ENCODE peak calls at places on chromosomes 1 and 21, in six cellular contexts. One of them, this sample, is unnamed.

GRCh38 chr1:228494970-228495853 is 8.0 kb downstream of the RNF187 start:
- DNase-seq in breast epithelium: no peak
- DNase-seq in left ventricle myocardium inferior: no peak
- DNase-seq in IMR-90: no peak
- DNase-seq in right lobe of liver: no peak
- DNase-seq in brain microvascular endothelial cell: no peak
- DNase-seq in this sample: no peak

GRCh38 chr1:71621785-71622184 is 541.0 kb upstream of the ZRANB2 start:
- DNase-seq in brain microvascular endothelial cell: no peak
- DNase-seq in breast epithelium: no peak
- DNase-seq in right lobe of liver: no peak
- DNase-seq in left ventricle myocardium inferior: no peak
- DNase-seq in IMR-90: peak
- DNase-seq in this sample: no peak

GRCh38 chr1:241513378-241513777 is 6.2 kb downstream of the FH start:
- DNase-seq in right lobe of liver: no peak
- DNase-seq in IMR-90: no peak
- DNase-seq in breast epithelium: no peak
- DNase-seq in brain microvascular endothelial cell: no peak
- DNase-seq in left ventricle myocardium inferior: no peak
- DNase-seq in this sample: no peak

GRCh38 chr1:21318057-21318713 is 27.9 kb upstream of the ECE1 start:
- DNase-seq in right lobe of liver: no peak
- DNase-seq in breast epithelium: no peak
- DNase-seq in IMR-90: no peak
- DNase-seq in left ventricle myocardium inferior: no peak
- DNase-seq in brain microvascular endothelial cell: no peak
- DNase-seq in this sample: no peak

GRCh38 chr1:23473037-23473800 is 10.8 kb downstream of the ASAP3 start:
- DNase-seq in IMR-90: peak
- DNase-seq in brain microvascular endothelial cell: no peak
- DNase-seq in breast epithelium: no peak
- DNase-seq in left ventricle myocardium inferior: no peak
- DNase-seq in right lobe of liver: no peak
- DNase-seq in this sample: no peak

GRCh38 chr1:226489718-226490440 is 58.7 kb upstream of the STUM start:
- DNase-seq in breast epithelium: no peak
- DNase-seq in left ventricle myocardium inferior: no peak
- DNase-seq in brain microvascular endothelial cell: no peak
- DNase-seq in IMR-90: no peak
- DNase-seq in right lobe of liver: no peak
- DNase-seq in this sample: no peak

GRCh38 chr21:16071082-16071481 is 341.3 kb downstream of the USP25 start:
- DNase-seq in brain microvascular endothelial cell: no peak
- DNase-seq in IMR-90: no peak
- DNase-seq in right lobe of liver: no peak
- DNase-seq in breast epithelium: no peak
- DNase-seq in left ventricle myocardium inferior: no peak
- DNase-seq in this sample: peak

GRCh38 chr1:64675718-64676345 is 69.0 kb upstream of the RAVER2 start:
- DNase-seq in brain microvascular endothelial cell: no peak
- DNase-seq in IMR-90: peak
- DNase-seq in left ventricle myocardium inferior: no peak
- DNase-seq in breast epithelium: no peak
- DNase-seq in right lobe of liver: no peak
- DNase-seq in this sample: no peak

GRCh38 chr1:46991083-46991923 is 32.2 kb upstream of the CYP4X1 start:
- DNase-seq in right lobe of liver: no peak
- DNase-seq in breast epithelium: no peak
- DNase-seq in brain microvascular endothelial cell: no peak
- DNase-seq in IMR-90: no peak
- DNase-seq in left ventricle myocardium inferior: no peak
- DNase-seq in this sample: no peak

GRCh38 chr1:200674838-200675587 is 5.3 kb upstream of the DDX59 start:
- DNase-seq in brain microvascular endothelial cell: no peak
- DNase-seq in left ventricle myocardium inferior: no peak
- DNase-seq in IMR-90: no peak
- DNase-seq in right lobe of liver: no peak
- DNase-seq in breast epithelium: no peak
- DNase-seq in this sample: no peak

GRCh38 chr1:119647228-119647733 is 785 bp downstream of the ZNF697 start:
- DNase-seq in brain microvascular endothelial cell: no peak
- DNase-seq in left ventricle myocardium inferior: peak
- DNase-seq in breast epithelium: no peak
- DNase-seq in right lobe of liver: peak
- DNase-seq in IMR-90: no peak
- DNase-seq in this sample: peak

GRCh38 chr1:78079580-78079979 is 33.8 kb downstream of the GIPC2 start:
- DNase-seq in left ventricle myocardium inferior: no peak
- DNase-seq in right lobe of liver: no peak
- DNase-seq in brain microvascular endothelial cell: no peak
- DNase-seq in breast epithelium: no peak
- DNase-seq in IMR-90: peak
- DNase-seq in this sample: no peak

GRCh38 chr1:217078010-217078704 is 354.9 kb upstream of the ESRRG start:
- DNase-seq in IMR-90: peak
- DNase-seq in left ventricle myocardium inferior: no peak
- DNase-seq in breast epithelium: no peak
- DNase-seq in brain microvascular endothelial cell: no peak
- DNase-seq in right lobe of liver: peak
- DNase-seq in this sample: no peak

GRCh38 chr21:32534113-32534512 is 51.2 kb downstream of the TCP10L start:
- DNase-seq in right lobe of liver: no peak
- DNase-seq in breast epithelium: no peak
- DNase-seq in brain microvascular endothelial cell: no peak
- DNase-seq in left ventricle myocardium inferior: no peak
- DNase-seq in IMR-90: no peak
- DNase-seq in this sample: no peak

GRCh38 chr1:39394598-39394997 is 96.8 kb upstream of the BMP8A start:
- DNase-seq in left ventricle myocardium inferior: no peak
- DNase-seq in right lobe of liver: no peak
- DNase-seq in IMR-90: no peak
- DNase-seq in brain microvascular endothelial cell: no peak
- DNase-seq in breast epithelium: no peak
- DNase-seq in this sample: no peak

GRCh38 chr1:109765483-109765815 is 1.7 kb upstream of the EPS8L3 start:
- DNase-seq in brain microvascular endothelial cell: no peak
- DNase-seq in breast epithelium: peak
- DNase-seq in right lobe of liver: peak
- DNase-seq in IMR-90: no peak
- DNase-seq in left ventricle myocardium inferior: peak
- DNase-seq in this sample: no peak

GRCh38 chr1:201332616-201333335 is 44.7 kb downstream of the TNNT2 start:
- DNase-seq in left ventricle myocardium inferior: no peak
- DNase-seq in brain microvascular endothelial cell: no peak
- DNase-seq in right lobe of liver: no peak
- DNase-seq in IMR-90: no peak
- DNase-seq in breast epithelium: no peak
- DNase-seq in this sample: no peak

GRCh38 chr1:36257375-36257767 is 33.1 kb downstream of the THRAP3 start:
- DNase-seq in IMR-90: no peak
- DNase-seq in right lobe of liver: no peak
- DNase-seq in left ventricle myocardium inferior: no peak
- DNase-seq in brain microvascular endothelial cell: no peak
- DNase-seq in breast epithelium: no peak
- DNase-seq in this sample: no peak

GRCh38 chr1:5408401-5408800 is 583.8 kb downstream of the NPHP4 start:
- DNase-seq in breast epithelium: no peak
- DNase-seq in brain microvascular endothelial cell: no peak
- DNase-seq in IMR-90: no peak
- DNase-seq in left ventricle myocardium inferior: no peak
- DNase-seq in right lobe of liver: no peak
- DNase-seq in this sample: peak

GRCh38 chr1:59083946-59084865 is 212.7 kb upstream of the FGGY start:
- DNase-seq in brain microvascular endothelial cell: no peak
- DNase-seq in IMR-90: peak
- DNase-seq in right lobe of liver: no peak
- DNase-seq in breast epithelium: no peak
- DNase-seq in left ventricle myocardium inferior: no peak
- DNase-seq in this sample: no peak

GRCh38 chr1:115458426-115459114 is 120.5 kb upstream of the NGF start:
- DNase-seq in brain microvascular endothelial cell: no peak
- DNase-seq in left ventricle myocardium inferior: no peak
- DNase-seq in IMR-90: no peak
- DNase-seq in breast epithelium: no peak
- DNase-seq in right lobe of liver: no peak
- DNase-seq in this sample: no peak

GRCh38 chr21:28719731-28720130 is 272.9 kb downstream of the LTN1 start:
- DNase-seq in right lobe of liver: no peak
- DNase-seq in left ventricle myocardium inferior: no peak
- DNase-seq in IMR-90: no peak
- DNase-seq in breast epithelium: no peak
- DNase-seq in brain microvascular endothelial cell: no peak
- DNase-seq in this sample: no peak

GRCh38 chr1:91683598-91683951 is 182.9 kb downstream of the CDC7 start:
- DNase-seq in breast epithelium: no peak
- DNase-seq in right lobe of liver: no peak
- DNase-seq in brain microvascular endothelial cell: no peak
- DNase-seq in left ventricle myocardium inferior: peak
- DNase-seq in IMR-90: no peak
- DNase-seq in this sample: no peak

GRCh38 chr1:115286431-115287205 is 51.4 kb downstream of the NGF start:
- DNase-seq in breast epithelium: no peak
- DNase-seq in left ventricle myocardium inferior: no peak
- DNase-seq in right lobe of liver: no peak
- DNase-seq in brain microvascular endothelial cell: no peak
- DNase-seq in IMR-90: no peak
- DNase-seq in this sample: no peak

GRCh38 chr1:58968360-58968952 is 184.6 kb upstream of the JUN start:
- DNase-seq in right lobe of liver: peak
- DNase-seq in brain microvascular endothelial cell: no peak
- DNase-seq in breast epithelium: peak
- DNase-seq in left ventricle myocardium inferior: peak
- DNase-seq in IMR-90: peak
- DNase-seq in this sample: no peak

GRCh38 chr21:42463861-42464515 is 32.0 kb downstream of the RSPH1 start:
- DNase-seq in IMR-90: peak
- DNase-seq in left ventricle myocardium inferior: no peak
- DNase-seq in brain microvascular endothelial cell: peak
- DNase-seq in breast epithelium: peak
- DNase-seq in right lobe of liver: peak
- DNase-seq in this sample: peak

GRCh38 chr1:66217021-66217420 is 316.9 kb upstream of the SGIP1 start:
- DNase-seq in IMR-90: peak
- DNase-seq in right lobe of liver: no peak
- DNase-seq in brain microvascular endothelial cell: no peak
- DNase-seq in breast epithelium: no peak
- DNase-seq in left ventricle myocardium inferior: no peak
- DNase-seq in this sample: no peak

GRCh38 chr1:43978551-43979260 is at the start of gene B4GALT2:
- DNase-seq in brain microvascular endothelial cell: no peak
- DNase-seq in breast epithelium: no peak
- DNase-seq in IMR-90: no peak
- DNase-seq in right lobe of liver: peak
- DNase-seq in left ventricle myocardium inferior: peak
- DNase-seq in this sample: no peak

GRCh38 chr1:178941261-178941689 is 70.4 kb upstream of the ANGPTL1 start:
- DNase-seq in IMR-90: no peak
- DNase-seq in breast epithelium: no peak
- DNase-seq in right lobe of liver: peak
- DNase-seq in left ventricle myocardium inferior: no peak
- DNase-seq in brain microvascular endothelial cell: no peak
- DNase-seq in this sample: no peak
- H3K27ac ChIP-seq in IMR-90: no peak
- H3K27ac ChIP-seq in breast epithelium: no peak
- H3K27ac ChIP-seq in right lobe of liver: no peak
- H3K27ac ChIP-seq in left ventricle myocardium inferior: no peak
- H3K27ac ChIP-seq in brain microvascular endothelial cell: no peak
- H3K27ac ChIP-seq in this sample: no peak

GRCh38 chr1:155081472-155082300 is 3.0 kb downstream of the EFNA3 start:
- DNase-seq in brain microvascular endothelial cell: no peak
- DNase-seq in breast epithelium: no peak
- DNase-seq in right lobe of liver: no peak
- DNase-seq in left ventricle myocardium inferior: no peak
- DNase-seq in IMR-90: no peak
- DNase-seq in this sample: no peak

GRCh38 chr1:155083865-155084721 is 5.5 kb downstream of the EFNA3 start:
- DNase-seq in IMR-90: no peak
- DNase-seq in right lobe of liver: peak
- DNase-seq in left ventricle myocardium inferior: no peak
- DNase-seq in brain microvascular endothelial cell: peak
- DNase-seq in breast epithelium: peak
- DNase-seq in this sample: no peak

GRCh38 chr1:155082941-155083541 is 4.4 kb downstream of the EFNA3 start:
- DNase-seq in left ventricle myocardium inferior: no peak
- DNase-seq in IMR-90: no peak
- DNase-seq in right lobe of liver: no peak
- DNase-seq in brain microvascular endothelial cell: no peak
- DNase-seq in breast epithelium: peak
- DNase-seq in this sample: no peak

GRCh38 chr1:155080250-155081228 is 1.9 kb downstream of the EFNA3 start:
- DNase-seq in left ventricle myocardium inferior: no peak
- DNase-seq in brain microvascular endothelial cell: no peak
- DNase-seq in IMR-90: no peak
- DNase-seq in right lobe of liver: no peak
- DNase-seq in breast epithelium: no peak
- DNase-seq in this sample: no peak

GRCh38 chr1:155082301-155082940 is 3.8 kb downstream of the EFNA3 start:
- DNase-seq in left ventricle myocardium inferior: no peak
- DNase-seq in breast epithelium: no peak
- DNase-seq in brain microvascular endothelial cell: no peak
- DNase-seq in IMR-90: no peak
- DNase-seq in right lobe of liver: no peak
- DNase-seq in this sample: no peak
- H3K4me3 ChIP-seq in left ventricle myocardium inferior: peak
- H3K4me3 ChIP-seq in breast epithelium: peak
- H3K4me3 ChIP-seq in brain microvascular endothelial cell: no peak
- H3K4me3 ChIP-seq in IMR-90: no peak
- H3K4me3 ChIP-seq in right lobe of liver: no peak
- H3K4me3 ChIP-seq in this sample: peak

DNA sequence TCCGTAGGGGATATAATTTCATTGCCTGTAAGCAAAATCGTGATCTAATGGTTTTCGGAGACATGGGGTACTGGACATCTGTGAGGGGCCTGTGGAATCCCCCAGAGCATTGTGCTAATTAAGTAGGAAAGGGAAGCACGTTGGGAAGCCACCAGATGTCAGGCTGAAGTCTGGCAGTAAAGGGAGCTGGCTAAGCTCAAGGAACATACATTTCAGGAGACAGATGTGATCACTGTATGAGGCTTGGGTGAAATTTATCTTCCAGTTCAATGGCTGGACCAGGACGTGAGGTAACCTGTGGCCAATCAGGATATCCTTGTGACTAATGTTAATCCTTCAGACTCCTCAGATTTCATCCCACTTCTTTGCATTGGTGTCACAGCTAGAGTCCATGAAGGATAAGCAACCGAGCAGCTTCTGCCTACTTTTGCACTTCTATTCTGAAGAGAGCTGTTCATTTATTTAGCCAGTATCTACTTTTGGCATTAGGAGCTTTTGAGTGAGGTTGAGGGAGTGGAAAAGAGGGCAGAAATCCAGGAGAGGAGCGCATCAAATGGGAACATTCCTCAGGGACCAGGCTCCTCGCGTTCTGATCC is 110.2 kb upstream of the APP start:
- DNase-seq in left ventricle myocardium inferior: no peak
- DNase-seq in right lobe of liver: no peak
- DNase-seq in breast epithelium: no peak
- DNase-seq in IMR-90: no peak
- DNase-seq in brain microvascular endothelial cell: no peak
- DNase-seq in this sample: peak
- TF ChIP-seq CTCF in left ventricle myocardium inferior: no peak
- TF ChIP-seq CTCF in right lobe of liver: no peak
- TF ChIP-seq CTCF in breast epithelium: no peak
- TF ChIP-seq CTCF in IMR-90: no peak
- TF ChIP-seq CTCF in brain microvascular endothelial cell: no peak
- TF ChIP-seq CTCF in this sample: peak

GRCh38 chr1:221099747-221100146 is 220.5 kb downstream of the HLX start:
- DNase-seq in left ventricle myocardium inferior: no peak
- DNase-seq in IMR-90: no peak
- DNase-seq in right lobe of liver: no peak
- DNase-seq in brain microvascular endothelial cell: no peak
- DNase-seq in breast epithelium: no peak
- DNase-seq in this sample: no peak
- H3K27ac ChIP-seq in left ventricle myocardium inferior: no peak
- H3K27ac ChIP-seq in IMR-90: no peak
- H3K27ac ChIP-seq in right lobe of liver: no peak
- H3K27ac ChIP-seq in brain microvascular endothelial cell: no peak
- H3K27ac ChIP-seq in breast epithelium: peak
- H3K27ac ChIP-seq in this sample: no peak